ENCODE peak calls at places on chromosomes 1 and 21, in nine cellular contexts. One of them, this sample, is unnamed.

GRCh38 chr1:76147917-76148316 is 73.4 kb downstream of the ST6GALNAC3 start:
- DNase-seq in HEK293T: no peak
- DNase-seq in T-helper 1 cell: no peak
- DNase-seq in GM13977: no peak
- DNase-seq in hepatocyte: no peak
- DNase-seq in HS-27A: no peak
- DNase-seq in T-helper 2 cell: no peak
- DNase-seq in AG09319: no peak
- DNase-seq in GM20000: no peak
- DNase-seq in this sample: no peak

GRCh38 chr1:246875041-246876026 is 56.4 kb downstream of the AHCTF1 start:
- DNase-seq in HEK293T: no peak
- DNase-seq in T-helper 1 cell: no peak
- DNase-seq in GM13977: peak
- DNase-seq in hepatocyte: peak
- DNase-seq in HS-27A: peak
- DNase-seq in T-helper 2 cell: no peak
- DNase-seq in AG09319: peak
- DNase-seq in GM20000: no peak
- DNase-seq in this sample: peak

GRCh38 chr1:22794691-22795090 is 84.1 kb downstream of the EPHB2 start:
- DNase-seq in HEK293T: no peak
- DNase-seq in T-helper 1 cell: no peak
- DNase-seq in GM13977: no peak
- DNase-seq in hepatocyte: peak
- DNase-seq in HS-27A: no peak
- DNase-seq in T-helper 2 cell: no peak
- DNase-seq in AG09319: no peak
- DNase-seq in GM20000: no peak
- DNase-seq in this sample: no peak

GRCh38 chr1:28666806-28667205 is 1.8 kb upstream of the GMEB1 start:
- DNase-seq in HEK293T: no peak
- DNase-seq in T-helper 1 cell: no peak
- DNase-seq in GM13977: no peak
- DNase-seq in hepatocyte: no peak
- DNase-seq in HS-27A: no peak
- DNase-seq in T-helper 2 cell: no peak
- DNase-seq in AG09319: no peak
- DNase-seq in GM20000: no peak
- DNase-seq in this sample: no peak

GRCh38 chr1:25770541-25771245 is 29.3 kb upstream of the SELENON start:
- DNase-seq in HEK293T: no peak
- DNase-seq in T-helper 1 cell: no peak
- DNase-seq in GM13977: no peak
- DNase-seq in hepatocyte: no peak
- DNase-seq in HS-27A: no peak
- DNase-seq in T-helper 2 cell: no peak
- DNase-seq in AG09319: no peak
- DNase-seq in GM20000: no peak
- DNase-seq in this sample: no peak

GRCh38 chr1:155124503-155125463 is 2.9 kb upstream of the EFNA1 start:
- DNase-seq in HEK293T: no peak
- DNase-seq in T-helper 1 cell: no peak
- DNase-seq in GM13977: no peak
- DNase-seq in hepatocyte: no peak
- DNase-seq in HS-27A: no peak
- DNase-seq in T-helper 2 cell: no peak
- DNase-seq in AG09319: no peak
- DNase-seq in GM20000: no peak
- DNase-seq in this sample: no peak

GRCh38 chr21:43645414-43645891 is 13.8 kb downstream of the HSF2BP start:
- DNase-seq in HEK293T: peak
- DNase-seq in T-helper 1 cell: no peak
- DNase-seq in GM13977: peak
- DNase-seq in hepatocyte: peak
- DNase-seq in HS-27A: no peak
- DNase-seq in T-helper 2 cell: no peak
- DNase-seq in AG09319: no peak
- DNase-seq in GM20000: peak
- DNase-seq in this sample: no peak

GRCh38 chr21:26140185-26140584 is 30.4 kb downstream of the APP start:
- DNase-seq in HEK293T: peak
- DNase-seq in T-helper 1 cell: no peak
- DNase-seq in GM13977: no peak
- DNase-seq in hepatocyte: peak
- DNase-seq in HS-27A: peak
- DNase-seq in T-helper 2 cell: no peak
- DNase-seq in AG09319: peak
- DNase-seq in GM20000: no peak
- DNase-seq in this sample: peak

GRCh38 chr1:98002288-98002687 is 81.5 kb upstream of the DPYD start:
- DNase-seq in HEK293T: no peak
- DNase-seq in T-helper 1 cell: no peak
- DNase-seq in GM13977: no peak
- DNase-seq in hepatocyte: no peak
- DNase-seq in HS-27A: no peak
- DNase-seq in T-helper 2 cell: no peak
- DNase-seq in AG09319: no peak
- DNase-seq in GM20000: no peak
- DNase-seq in this sample: no peak

GRCh38 chr1:221565718-221566117 is 176.2 kb downstream of the DUSP10 start:
- DNase-seq in HEK293T: no peak
- DNase-seq in T-helper 1 cell: no peak
- DNase-seq in GM13977: no peak
- DNase-seq in hepatocyte: no peak
- DNase-seq in HS-27A: no peak
- DNase-seq in T-helper 2 cell: no peak
- DNase-seq in AG09319: no peak
- DNase-seq in GM20000: no peak
- DNase-seq in this sample: no peak

GRCh38 chr1:100090471-100090870 is 42.3 kb downstream of the SASS6 start:
- DNase-seq in HEK293T: no peak
- DNase-seq in T-helper 1 cell: no peak
- DNase-seq in GM13977: no peak
- DNase-seq in hepatocyte: no peak
- DNase-seq in HS-27A: no peak
- DNase-seq in T-helper 2 cell: no peak
- DNase-seq in AG09319: no peak
- DNase-seq in GM20000: no peak
- DNase-seq in this sample: no peak

GRCh38 chr1:226406401-226406881 is 1.5 kb downstream of the PARP1 start:
- DNase-seq in HEK293T: no peak
- DNase-seq in T-helper 1 cell: no peak
- DNase-seq in GM13977: no peak
- DNase-seq in hepatocyte: no peak
- DNase-seq in HS-27A: no peak
- DNase-seq in T-helper 2 cell: no peak
- DNase-seq in AG09319: no peak
- DNase-seq in GM20000: no peak
- DNase-seq in this sample: no peak

GRCh38 chr1:97392701-97393100 is 528.1 kb downstream of the DPYD start:
- DNase-seq in HEK293T: no peak
- DNase-seq in T-helper 1 cell: no peak
- DNase-seq in GM13977: no peak
- DNase-seq in hepatocyte: no peak
- DNase-seq in HS-27A: no peak
- DNase-seq in T-helper 2 cell: no peak
- DNase-seq in AG09319: no peak
- DNase-seq in GM20000: no peak
- DNase-seq in this sample: no peak

GRCh38 chr1:7331926-7332535 is 439.1 kb upstream of the VAMP3 start:
- DNase-seq in HEK293T: no peak
- DNase-seq in T-helper 1 cell: no peak
- DNase-seq in GM13977: no peak
- DNase-seq in hepatocyte: no peak
- DNase-seq in HS-27A: no peak
- DNase-seq in T-helper 2 cell: no peak
- DNase-seq in AG09319: no peak
- DNase-seq in GM20000: no peak
- DNase-seq in this sample: no peak

GRCh38 chr1:168106274-168106673 is 30.5 kb downstream of the GPR161 start:
- DNase-seq in HEK293T: no peak
- DNase-seq in T-helper 1 cell: no peak
- DNase-seq in GM13977: no peak
- DNase-seq in hepatocyte: no peak
- DNase-seq in HS-27A: no peak
- DNase-seq in T-helper 2 cell: no peak
- DNase-seq in AG09319: no peak
- DNase-seq in GM20000: no peak
- DNase-seq in this sample: no peak

GRCh38 chr1:228165372-228166169 is at the start of gene IBA57:
- DNase-seq in HEK293T: peak
- DNase-seq in T-helper 1 cell: peak
- DNase-seq in GM13977: peak
- DNase-seq in hepatocyte: peak
- DNase-seq in HS-27A: peak
- DNase-seq in T-helper 2 cell: peak
- DNase-seq in AG09319: peak
- DNase-seq in GM20000: peak
- DNase-seq in this sample: peak

GRCh38 chr1:110608247-110608646 is 2.1 kb upstream of the KCNA2 start:
- DNase-seq in HEK293T: no peak
- DNase-seq in T-helper 1 cell: no peak
- DNase-seq in GM13977: no peak
- DNase-seq in hepatocyte: no peak
- DNase-seq in HS-27A: no peak
- DNase-seq in T-helper 2 cell: no peak
- DNase-seq in AG09319: no peak
- DNase-seq in GM20000: no peak
- DNase-seq in this sample: no peak

This sample was measured in kidney epithelial cell.